ENCODE peak calls at places on chromosomes 4 and X, in nine cellular contexts. W is spleen; P is GM20000; L is coronary artery; V is stimulated activated CD4-positive, alpha-beta T cell treated with anti-CD3 and anti-CD28 coated beads, Interleukin-1b, Interleukin-23, amount 100 ng/mL, for 24 hours; Y is stimulated activated CD8-positive, alpha-beta memory T cell treated with anti-CD3 and anti-CD28 coated beads, Interleukin-4, amount 100 ng/mL, for 1 hour; G is CD8-positive, alpha-beta T cell; I is GM03348; N is Caco-2. X is an unnamed sample.

GRCh38 chr4:10028910-10029309 is 7.6 kb upstream of the SLC2A9 start:
- DNase-seq in W (no peak), P (no peak), L (no peak), V (no peak), Y (no peak), G (no peak), I (no peak), N (peak; percentile 41), X (no peak)

GRCh38 chrX:97504435-97504834 is 620.7 kb downstream of the RPA4 start:
- DNase-seq in W (no peak), P (no peak), L (no peak), V (no peak), Y (no peak), G (no peak), I (no peak), N (no peak), X (no peak)

GRCh38 chr4:40669504-40669903 is 39.8 kb upstream of the RBM47 start:
- DNase-seq in W (no peak), P (peak; percentile 56), L (no peak), V (no peak), Y (no peak), G (no peak), I (no peak), N (no peak), X (no peak)

GRCh38 chrX:125131146-125131545 is 188.5 kb upstream of the TEX13C start:
- DNase-seq in W (no peak), P (no peak), L (no peak), V (no peak), Y (no peak), G (no peak), I (no peak), N (peak; percentile 1), X (no peak)

GRCh38 chr4:173038192-173038896 is 130.3 kb upstream of the GALNT7 start:
- DNase-seq in W (no peak), P (no peak), L (no peak), V (no peak), Y (no peak), G (no peak), I (no peak), N (no peak), X (no peak)

GRCh38 chrX:46860536-46860935 is 23.7 kb downstream of the RP2 start:
- DNase-seq in W (no peak), P (no peak), L (no peak), V (no peak), Y (no peak), G (no peak), I (no peak), N (peak; percentile 34), X (no peak)

GRCh38 chrX:154058207-154058997 is 38.7 kb upstream of the IRAK1 start:
- DNase-seq in W (no peak), P (no peak), L (no peak), V (no peak), Y (no peak), G (no peak), I (no peak), N (no peak), X (no peak)

GRCh38 chr4:168618577-168619265 is 121.9 kb downstream of the PALLD start:
- DNase-seq in W (no peak), P (no peak), L (no peak), V (no peak), Y (no peak), G (no peak), I (no peak), N (no peak), X (no peak)

GRCh38 chrX:11461181-11462001 is 168.2 kb downstream of the AMELX start:
- DNase-seq in W (no peak), P (no peak), L (no peak), V (no peak), Y (no peak), G (no peak), I (peak; percentile 18), N (peak; percentile 63), X (no peak)

GRCh38 chrX:72042860-72043248 is 88.9 kb downstream of the RTL5 start:
- DNase-seq in W (no peak), P (no peak), L (peak; percentile 52), V (no peak), Y (no peak), G (no peak), I (no peak), N (no peak), X (no peak)

GRCh38 chrX:136608295-136608933 is 39.5 kb upstream of the CD40LG start:
- DNase-seq in W (peak; percentile 82), P (no peak), L (no peak), V (no peak), Y (peak; percentile 37), G (peak; percentile 75), I (peak; percentile 2), N (no peak), X (no peak)

GRCh38 chr4:89403826-89404225 is 96.2 kb upstream of the GPRIN3 start:
- DNase-seq in W (no peak), P (no peak), L (no peak), V (no peak), Y (no peak), G (no peak), I (no peak), N (no peak), X (no peak)

GRCh38 chrX:53080628-53081580 is 1.3 kb upstream of the TSPYL2 start:
- DNase-seq in W (peak; percentile 67), P (peak; percentile 10), L (no peak), V (no peak), Y (no peak), G (no peak), I (no peak), N (no peak), X (no peak)

GRCh38 chr4:57013529-57014120 is 34.9 kb downstream of the POLR2B start:
- DNase-seq in W (no peak), P (no peak), L (no peak), V (no peak), Y (no peak), G (no peak), I (no peak), N (no peak), X (no peak)

GRCh38 chrX:110965409-110965808 is 130.6 kb upstream of the PAK3 start:
- DNase-seq in W (no peak), P (no peak), L (no peak), V (no peak), Y (no peak), G (no peak), I (peak; percentile 2), N (no peak), X (no peak)

GRCh38 chrX:135740683-135741149 is 27.3 kb downstream of the CT45A3 start:
- DNase-seq in W (peak; percentile 66), P (peak; percentile 45), L (no peak), V (no peak), Y (no peak), G (no peak), I (peak; percentile 4), N (no peak), X (peak; percentile 58)

GRCh38 chrX:7077241-7077909 is 70.1 kb upstream of the STS start:
- DNase-seq in W (no peak), P (no peak), L (no peak), V (no peak), Y (no peak), G (no peak), I (no peak), N (no peak), X (no peak)

GRCh38 chrX:68835104-68835442 is 6.3 kb downstream of the EFNB1 start:
- DNase-seq in W (no peak), P (no peak), L (peak; percentile 35), V (no peak), Y (no peak), G (peak; percentile 42), I (no peak), N (no peak), X (no peak)

GRCh38 chr4:114417214-114417613 is 181.4 kb upstream of the UGT8 start:
- DNase-seq in W (no peak), P (no peak), L (no peak), V (no peak), Y (no peak), G (no peak), I (no peak), N (peak; percentile 10), X (no peak)